ENCODE peak calls at places on chromosomes 16 and 17, in seven cellular contexts. One of them, this sample, is unnamed.

GRCh38 chr17:9797965-9798364 is 6.6 kb upstream of the DHRS7C start:
- DNase-seq in mucosa of descending colon: no peak
- DNase-seq in fibroblast of pulmonary artery: no peak
- DNase-seq in cardiac muscle cell: no peak
- DNase-seq in heart right ventricle: no peak
- DNase-seq in GM23248: no peak
- DNase-seq in CD8-positive, alpha-beta memory T cell: no peak
- DNase-seq in this sample: no peak

GRCh38 chr17:72383053-72383847 is 262.4 kb downstream of the SOX9 start:
- DNase-seq in mucosa of descending colon: no peak
- DNase-seq in fibroblast of pulmonary artery: no peak
- DNase-seq in cardiac muscle cell: peak
- DNase-seq in heart right ventricle: peak
- DNase-seq in GM23248: no peak
- DNase-seq in CD8-positive, alpha-beta memory T cell: no peak
- DNase-seq in this sample: peak

GRCh38 chr17:70552230-70552981 is 383.1 kb downstream of the KCNJ2 start:
- DNase-seq in mucosa of descending colon: no peak
- DNase-seq in fibroblast of pulmonary artery: peak
- DNase-seq in cardiac muscle cell: peak
- DNase-seq in heart right ventricle: peak
- DNase-seq in GM23248: peak
- DNase-seq in CD8-positive, alpha-beta memory T cell: no peak
- DNase-seq in this sample: no peak

GRCh38 chr16:86508947-86509758 is 1.2 kb upstream of the FOXF1 start:
- DNase-seq in mucosa of descending colon: peak
- DNase-seq in fibroblast of pulmonary artery: peak
- DNase-seq in cardiac muscle cell: peak
- DNase-seq in heart right ventricle: peak
- DNase-seq in GM23248: peak
- DNase-seq in CD8-positive, alpha-beta memory T cell: no peak
- DNase-seq in this sample: peak

GRCh38 chr16:55370762-55371482 is 46.9 kb downstream of the IRX6 start:
- DNase-seq in mucosa of descending colon: peak
- DNase-seq in fibroblast of pulmonary artery: peak
- DNase-seq in cardiac muscle cell: peak
- DNase-seq in heart right ventricle: peak
- DNase-seq in GM23248: peak
- DNase-seq in CD8-positive, alpha-beta memory T cell: no peak
- DNase-seq in this sample: peak

GRCh38 chr17:45372325-45372869 is 55.6 kb upstream of the MAP3K14 start:
- DNase-seq in mucosa of descending colon: no peak
- DNase-seq in fibroblast of pulmonary artery: no peak
- DNase-seq in cardiac muscle cell: peak
- DNase-seq in heart right ventricle: no peak
- DNase-seq in GM23248: peak
- DNase-seq in CD8-positive, alpha-beta memory T cell: no peak
- DNase-seq in this sample: no peak

GRCh38 chr17:35243459-35244204 is 760 bp downstream of the SLFN5 start:
- DNase-seq in mucosa of descending colon: peak
- DNase-seq in fibroblast of pulmonary artery: peak
- DNase-seq in cardiac muscle cell: peak
- DNase-seq in heart right ventricle: peak
- DNase-seq in GM23248: peak
- DNase-seq in CD8-positive, alpha-beta memory T cell: peak
- DNase-seq in this sample: peak

GRCh38 chr16:71767060-71767900 is 41.4 kb downstream of the AP1G1 start:
- DNase-seq in mucosa of descending colon: no peak
- DNase-seq in fibroblast of pulmonary artery: no peak
- DNase-seq in cardiac muscle cell: no peak
- DNase-seq in heart right ventricle: no peak
- DNase-seq in GM23248: peak
- DNase-seq in CD8-positive, alpha-beta memory T cell: no peak
- DNase-seq in this sample: no peak

GRCh38 chr17:76968707-76969597 is 100.7 kb downstream of the MGAT5B start:
- DNase-seq in mucosa of descending colon: peak
- DNase-seq in fibroblast of pulmonary artery: no peak
- DNase-seq in cardiac muscle cell: peak
- DNase-seq in heart right ventricle: no peak
- DNase-seq in GM23248: no peak
- DNase-seq in CD8-positive, alpha-beta memory T cell: peak
- DNase-seq in this sample: peak

GRCh38 chr16:31006086-31006385 is 4.4 kb downstream of the STX1B start:
- DNase-seq in mucosa of descending colon: no peak
- DNase-seq in fibroblast of pulmonary artery: no peak
- DNase-seq in cardiac muscle cell: no peak
- DNase-seq in heart right ventricle: no peak
- DNase-seq in GM23248: no peak
- DNase-seq in CD8-positive, alpha-beta memory T cell: no peak
- DNase-seq in this sample: no peak

GRCh38 chr17:47305302-47305923 is 18.3 kb upstream of the EFCAB13 start:
- DNase-seq in mucosa of descending colon: no peak
- DNase-seq in fibroblast of pulmonary artery: peak
- DNase-seq in cardiac muscle cell: peak
- DNase-seq in heart right ventricle: no peak
- DNase-seq in GM23248: peak
- DNase-seq in CD8-positive, alpha-beta memory T cell: no peak
- DNase-seq in this sample: no peak

GRCh38 chr17:67377727-67378443 is 804 bp downstream of the PITPNC1 start:
- DNase-seq in mucosa of descending colon: peak
- DNase-seq in fibroblast of pulmonary artery: peak
- DNase-seq in cardiac muscle cell: peak
- DNase-seq in heart right ventricle: peak
- DNase-seq in GM23248: peak
- DNase-seq in CD8-positive, alpha-beta memory T cell: peak
- DNase-seq in this sample: peak

GRCh38 chr17:17868637-17869522 is 32.1 kb upstream of the SREBF1 start:
- DNase-seq in mucosa of descending colon: no peak
- DNase-seq in fibroblast of pulmonary artery: peak
- DNase-seq in cardiac muscle cell: peak
- DNase-seq in heart right ventricle: peak
- DNase-seq in GM23248: no peak
- DNase-seq in CD8-positive, alpha-beta memory T cell: no peak
- DNase-seq in this sample: peak

GRCh38 chr16:29663829-29664132 is 734 bp downstream of the SPN start:
- DNase-seq in mucosa of descending colon: no peak
- DNase-seq in fibroblast of pulmonary artery: no peak
- DNase-seq in cardiac muscle cell: no peak
- DNase-seq in heart right ventricle: no peak
- DNase-seq in GM23248: no peak
- DNase-seq in CD8-positive, alpha-beta memory T cell: peak
- DNase-seq in this sample: no peak

GRCh38 chr17:30372755-30373154 is 6.0 kb upstream of the CPD start:
- DNase-seq in mucosa of descending colon: no peak
- DNase-seq in fibroblast of pulmonary artery: no peak
- DNase-seq in cardiac muscle cell: no peak
- DNase-seq in heart right ventricle: no peak
- DNase-seq in GM23248: peak
- DNase-seq in CD8-positive, alpha-beta memory T cell: no peak
- DNase-seq in this sample: no peak

GRCh38 chr17:35912942-35913341 is 17.6 kb downstream of the RDM1 start:
- DNase-seq in mucosa of descending colon: no peak
- DNase-seq in fibroblast of pulmonary artery: no peak
- DNase-seq in cardiac muscle cell: no peak
- DNase-seq in heart right ventricle: no peak
- DNase-seq in GM23248: no peak
- DNase-seq in CD8-positive, alpha-beta memory T cell: no peak
- DNase-seq in this sample: no peak

GRCh38 chr16:31529398-31530312 is 2.0 kb downstream of the AHSP start:
- DNase-seq in mucosa of descending colon: no peak
- DNase-seq in fibroblast of pulmonary artery: no peak
- DNase-seq in cardiac muscle cell: no peak
- DNase-seq in heart right ventricle: no peak
- DNase-seq in GM23248: peak
- DNase-seq in CD8-positive, alpha-beta memory T cell: no peak
- DNase-seq in this sample: peak

GRCh38 chr17:9370464-9370863 is 205.2 kb downstream of the STX8 start:
- DNase-seq in mucosa of descending colon: no peak
- DNase-seq in fibroblast of pulmonary artery: peak
- DNase-seq in cardiac muscle cell: peak
- DNase-seq in heart right ventricle: no peak
- DNase-seq in GM23248: peak
- DNase-seq in CD8-positive, alpha-beta memory T cell: no peak
- DNase-seq in this sample: no peak

GRCh38 chr17:49967621-49968379 is 1.2 kb upstream of the DLX4 start:
- DNase-seq in mucosa of descending colon: no peak
- DNase-seq in fibroblast of pulmonary artery: peak
- DNase-seq in cardiac muscle cell: no peak
- DNase-seq in heart right ventricle: no peak
- DNase-seq in GM23248: no peak
- DNase-seq in CD8-positive, alpha-beta memory T cell: no peak
- DNase-seq in this sample: no peak

GRCh38 chr16:27314161-27314723 is 468 bp downstream of the IL4R start:
- DNase-seq in mucosa of descending colon: peak
- DNase-seq in fibroblast of pulmonary artery: peak
- DNase-seq in cardiac muscle cell: peak
- DNase-seq in heart right ventricle: peak
- DNase-seq in GM23248: peak
- DNase-seq in CD8-positive, alpha-beta memory T cell: peak
- DNase-seq in this sample: peak

DNA sequence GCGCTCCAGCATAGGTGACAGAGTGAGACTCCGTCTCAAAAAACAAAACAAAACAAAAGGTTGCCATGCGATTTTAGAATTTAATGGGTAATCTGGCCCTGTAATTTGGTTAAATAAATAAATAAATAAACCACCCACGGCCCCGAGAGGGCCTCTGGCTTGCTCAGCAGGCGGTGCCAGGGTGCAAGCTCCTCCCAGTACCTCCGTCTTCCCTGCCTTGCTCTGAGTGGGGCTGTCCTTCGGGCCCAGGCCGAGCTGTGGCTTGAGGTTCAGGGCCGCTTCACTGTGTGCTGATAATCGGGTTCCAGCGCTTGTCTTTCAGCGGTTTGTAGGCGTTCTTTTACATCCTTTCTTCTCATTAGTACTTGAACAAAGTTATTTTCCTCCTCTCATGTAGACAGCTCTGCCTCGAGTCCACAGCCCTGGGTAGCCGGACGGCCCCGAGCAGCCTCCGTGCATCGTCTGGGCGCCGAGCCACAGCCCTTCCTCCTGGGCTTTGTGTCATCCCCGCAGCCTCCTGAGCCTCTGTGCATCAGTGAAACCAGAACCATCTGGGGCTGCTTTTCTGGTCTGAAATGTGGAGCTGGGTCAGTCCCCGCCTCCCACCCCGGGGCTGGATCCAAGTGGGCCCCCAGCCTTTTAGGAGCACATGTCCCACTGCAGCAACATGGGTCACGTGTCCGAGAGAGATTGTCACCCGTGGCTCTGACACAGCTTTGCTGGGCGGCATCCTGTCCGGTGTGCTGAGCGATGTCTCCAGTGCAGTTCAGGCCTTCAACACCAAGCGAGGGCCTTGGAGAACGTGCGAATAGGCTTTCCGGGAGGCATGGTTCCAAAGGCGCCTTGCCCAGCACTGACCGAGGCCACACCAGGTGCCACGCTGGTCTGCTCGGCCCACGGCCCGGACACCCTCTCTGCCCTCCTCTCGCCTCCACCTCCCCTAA is 157.4 kb upstream of the CHMP6 start:
- DNase-seq in mucosa of descending colon: peak
- DNase-seq in fibroblast of pulmonary artery: peak
- DNase-seq in cardiac muscle cell: peak
- DNase-seq in heart right ventricle: peak
- DNase-seq in GM23248: peak
- DNase-seq in CD8-positive, alpha-beta memory T cell: no peak
- DNase-seq in this sample: peak
- H3K4me3 ChIP-seq in mucosa of descending colon: no peak
- H3K4me3 ChIP-seq in fibroblast of pulmonary artery: no peak
- H3K4me3 ChIP-seq in cardiac muscle cell: no peak
- H3K4me3 ChIP-seq in heart right ventricle: peak
- H3K4me3 ChIP-seq in GM23248: peak
- H3K4me3 ChIP-seq in CD8-positive, alpha-beta memory T cell: no peak
- H3K4me3 ChIP-seq in this sample: no peak

GRCh38 chr16:54050281-54051210 is 236.0 kb downstream of the IRX3 start:
- DNase-seq in mucosa of descending colon: no peak
- DNase-seq in fibroblast of pulmonary artery: no peak
- DNase-seq in cardiac muscle cell: no peak
- DNase-seq in heart right ventricle: no peak
- DNase-seq in GM23248: no peak
- DNase-seq in CD8-positive, alpha-beta memory T cell: no peak
- DNase-seq in this sample: no peak
- H3K4me3 ChIP-seq in mucosa of descending colon: no peak
- H3K4me3 ChIP-seq in fibroblast of pulmonary artery: no peak
- H3K4me3 ChIP-seq in cardiac muscle cell: no peak
- H3K4me3 ChIP-seq in heart right ventricle: no peak
- H3K4me3 ChIP-seq in GM23248: no peak
- H3K4me3 ChIP-seq in CD8-positive, alpha-beta memory T cell: no peak
- H3K4me3 ChIP-seq in this sample: no peak

GRCh38 chr16:21208429-21208828 is 2.9 kb downstream of the ZP2 start:
- DNase-seq in mucosa of descending colon: no peak
- DNase-seq in fibroblast of pulmonary artery: no peak
- DNase-seq in cardiac muscle cell: no peak
- DNase-seq in heart right ventricle: no peak
- DNase-seq in GM23248: no peak
- DNase-seq in CD8-positive, alpha-beta memory T cell: no peak
- DNase-seq in this sample: no peak
- H3K4me3 ChIP-seq in mucosa of descending colon: no peak
- H3K4me3 ChIP-seq in fibroblast of pulmonary artery: no peak
- H3K4me3 ChIP-seq in cardiac muscle cell: no peak
- H3K4me3 ChIP-seq in heart right ventricle: no peak
- H3K4me3 ChIP-seq in GM23248: no peak
- H3K4me3 ChIP-seq in CD8-positive, alpha-beta memory T cell: no peak
- H3K4me3 ChIP-seq in this sample: no peak

DNA sequence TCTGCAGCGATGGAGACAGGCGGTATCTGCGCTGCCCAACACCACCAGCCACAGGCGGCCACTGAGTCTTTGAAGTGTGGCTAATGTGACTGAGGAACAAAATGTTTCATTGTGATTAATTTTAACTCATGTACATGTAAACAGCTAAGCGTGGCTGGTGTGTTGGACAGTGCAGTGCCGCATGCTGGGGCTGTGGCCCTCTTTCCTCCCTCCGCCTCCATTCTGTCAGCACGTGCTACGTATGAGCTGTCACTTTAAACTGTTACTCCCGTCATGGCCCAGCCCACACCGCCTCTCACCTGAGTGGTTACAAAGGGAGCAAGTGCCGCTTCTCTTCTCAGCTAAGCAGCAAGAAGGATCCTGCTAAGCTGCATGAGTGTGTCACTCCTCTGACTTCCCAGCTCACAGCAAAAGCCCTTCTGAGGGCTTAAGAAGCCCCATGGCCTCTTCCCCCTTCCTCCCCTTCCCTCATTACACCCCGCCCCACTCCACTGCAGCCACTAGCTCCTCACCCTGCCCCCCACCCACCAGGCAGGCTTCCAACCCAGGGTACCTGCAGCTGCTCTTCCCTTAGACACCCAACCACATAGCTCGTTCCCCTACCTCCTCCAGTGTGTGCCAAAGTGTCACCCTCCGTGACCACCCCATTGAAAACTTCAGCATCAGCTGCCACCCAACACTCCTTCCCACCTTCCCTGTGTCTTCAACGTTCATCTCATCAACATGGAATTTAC is 15.0 kb downstream of the HASPIN start:
- DNase-seq in mucosa of descending colon: peak
- DNase-seq in fibroblast of pulmonary artery: no peak
- DNase-seq in cardiac muscle cell: no peak
- DNase-seq in heart right ventricle: no peak
- DNase-seq in GM23248: peak
- DNase-seq in CD8-positive, alpha-beta memory T cell: peak
- DNase-seq in this sample: peak
- H3K4me3 ChIP-seq in mucosa of descending colon: no peak
- H3K4me3 ChIP-seq in fibroblast of pulmonary artery: no peak
- H3K4me3 ChIP-seq in cardiac muscle cell: no peak
- H3K4me3 ChIP-seq in heart right ventricle: no peak
- H3K4me3 ChIP-seq in GM23248: peak
- H3K4me3 ChIP-seq in CD8-positive, alpha-beta memory T cell: no peak
- H3K4me3 ChIP-seq in this sample: no peak